ENCODE peak calls at places on chromosome 19, in nine cellular contexts. B is BE2C; L is NCI-H748 treated with DMSO at 0.1 percent for 48 hours; R is AG10803; I is effector memory CD4-positive, alpha-beta T cell; X is fibroblast of mammary gland; S is CD4-positive, alpha-beta T cell; M is HTR-8/SVneo; Q is head of caudate nucleus. Y is an unnamed sample.

GRCh38 chr19:16957855-16958254 is 68.8 kb downstream of the CPAMD8 start:
- DNase-seq in B (no peak), L (no peak), R (no peak), I (no peak), X (no peak), S (no peak), M (no peak), Q (no peak), Y (no peak)

GRCh38 chr19:11421607-11422098 is 2.5 kb upstream of the RGL3 start:
- DNase-seq in B (peak), L (no peak), R (no peak), I (no peak), X (no peak), S (peak), M (no peak), Q (no peak), Y (no peak)

GRCh38 chr19:3981736-3982681 is 3.3 kb downstream of the EEF2 start:
- DNase-seq in B (no peak), L (no peak), R (no peak), I (no peak), X (no peak), S (no peak), M (no peak), Q (no peak), Y (no peak)

GRCh38 chr19:51441410-51442390 is 16.6 kb downstream of the SIGLEC8 start:
- DNase-seq in B (no peak), L (no peak), R (no peak), I (peak), X (peak), S (peak), M (no peak), Q (no peak), Y (peak)

GRCh38 chr19:10274589-10274988 is 3.7 kb downstream of the ICAM1 start:
- DNase-seq in B (no peak), L (no peak), R (no peak), I (no peak), X (no peak), S (no peak), M (no peak), Q (no peak), Y (no peak)

GRCh38 chr19:32318884-32319520 is 26.4 kb upstream of the ZNF507 start:
- DNase-seq in B (no peak), L (no peak), R (no peak), I (no peak), X (no peak), S (no peak), M (no peak), Q (peak), Y (peak)

GRCh38 chr19:4414800-4415251 is 12.4 kb downstream of the CHAF1A start:
- DNase-seq in B (no peak), L (no peak), R (no peak), I (no peak), X (peak), S (no peak), M (no peak), Q (no peak), Y (no peak)

GRCh38 chr19:42111811-42112210 is 20.4 kb downstream of the POU2F2 start:
- DNase-seq in B (no peak), L (no peak), R (peak), I (no peak), X (peak), S (no peak), M (no peak), Q (no peak), Y (peak)

GRCh38 chr19:6073858-6074708 is 36.2 kb downstream of the RFX2 start:
- DNase-seq in B (no peak), L (no peak), R (no peak), I (no peak), X (no peak), S (no peak), M (no peak), Q (no peak), Y (no peak)

GRCh38 chr19:3107658-3108057 is 13.5 kb downstream of the GNA11 start:
- DNase-seq in B (no peak), L (no peak), R (no peak), I (no peak), X (no peak), S (no peak), M (no peak), Q (no peak), Y (no peak)